ENCODE peak calls at places on chromosomes 6 and 20, in four cellular contexts. A is mammary epithelial cell, B is Peyer's patch, F is IMR-90. I is an unnamed sample.

GRCh38 chr6:24867104-24867703 is 68.5 kb upstream of the ARMH2 start:
- DNase-seq in B (no peak), A (no peak), F (no peak), I (no peak)

GRCh38 chr20:23826541-23827018 is at the start of gene CST2:
- DNase-seq in A (no peak), F (no peak), B (no peak), I (no peak)

GRCh38 chr6:35417979-35418661 is 34.0 kb upstream of the FANCE start:
- DNase-seq in F (no peak), B (peak), A (no peak), I (no peak)

GRCh38 chr6:39114395-39114706 is 635 bp downstream of the SAYSD1 start:
- DNase-seq in B (no peak), A (no peak), F (no peak), I (no peak)

GRCh38 chr6:87155920-87156600 is 695 bp downstream of the ZNF292 start:
- DNase-seq in B (peak), A (peak), F (peak), I (peak)

GRCh38 chr6:2876210-2877056 is 26.7 kb downstream of the SERPINB9 start:
- DNase-seq in B (peak), A (peak), F (peak), I (no peak)

GRCh38 chr6:132298344-132298949 is 102.8 kb downstream of the MOXD1 start:
- DNase-seq in B (peak), F (peak), A (peak), I (peak)

GRCh38 chr6:13432526-13433218 is 54.7 kb downstream of the GFOD1 start:
- DNase-seq in B (peak), A (no peak), F (no peak), I (no peak)

GRCh38 chr20:40654876-40655275 is 34.2 kb downstream of the MAFB start:
- DNase-seq in A (no peak), F (no peak), B (no peak), I (peak)

GRCh38 chr6:53090576-53090975 is 25.4 kb downstream of the FBXO9 start:
- DNase-seq in A (peak), B (no peak), F (peak), I (no peak)

GRCh38 chr6:81465859-81466258 is 286.6 kb downstream of the TENT5A start:
- DNase-seq in F (peak), B (no peak), A (peak), I (peak)

GRCh38 chr6:90123796-90124195 is 172.8 kb downstream of the BACH2 start:
- DNase-seq in A (no peak), F (peak), B (no peak), I (no peak)

GRCh38 chr6:89079611-89080213 is 839 bp upstream of the PNRC1 start:
- DNase-seq in A (peak), B (peak), F (peak), I (peak)

GRCh38 chr6:7052441-7052936 is 55.3 kb upstream of the RREB1 start:
- DNase-seq in F (peak), A (peak), B (peak), I (peak)

GRCh38 chr6:109961666-109962065 is 16.4 kb upstream of the GPR6 start:
- DNase-seq in B (no peak), F (no peak), A (peak), I (no peak)

GRCh38 chr20:61724376-61724775 is 341.3 kb downstream of the TAF4 start:
- DNase-seq in A (no peak), F (no peak), B (no peak), I (no peak)

GRCh38 chr6:21163110-21163837 is 430.3 kb upstream of the SOX4 start:
- DNase-seq in B (no peak), A (peak), F (peak), I (no peak)

GRCh38 chr6:40912158-40912946 is 126.7 kb downstream of the UNC5CL start:
- DNase-seq in F (no peak), B (peak), A (peak), I (peak)

GRCh38 chr6:44100088-44100550 is 27.1 kb downstream of the MRPL14 start:
- DNase-seq in B (no peak), F (peak), A (no peak), I (peak)

GRCh38 chr20:59047938-59048680 is 5.5 kb upstream of the PRELID3B start:
- DNase-seq in B (peak), F (peak), A (no peak), I (no peak)

GRCh38 chr6:39568896-39569295 is 156.3 kb downstream of the KIF6 start:
- DNase-seq in B (no peak), A (peak), F (peak), I (peak)

GRCh38 chr6:25582101-25582500 is 69.9 kb upstream of the SCGN start:
- DNase-seq in B (no peak), A (no peak), F (no peak), I (no peak)

DNA sequence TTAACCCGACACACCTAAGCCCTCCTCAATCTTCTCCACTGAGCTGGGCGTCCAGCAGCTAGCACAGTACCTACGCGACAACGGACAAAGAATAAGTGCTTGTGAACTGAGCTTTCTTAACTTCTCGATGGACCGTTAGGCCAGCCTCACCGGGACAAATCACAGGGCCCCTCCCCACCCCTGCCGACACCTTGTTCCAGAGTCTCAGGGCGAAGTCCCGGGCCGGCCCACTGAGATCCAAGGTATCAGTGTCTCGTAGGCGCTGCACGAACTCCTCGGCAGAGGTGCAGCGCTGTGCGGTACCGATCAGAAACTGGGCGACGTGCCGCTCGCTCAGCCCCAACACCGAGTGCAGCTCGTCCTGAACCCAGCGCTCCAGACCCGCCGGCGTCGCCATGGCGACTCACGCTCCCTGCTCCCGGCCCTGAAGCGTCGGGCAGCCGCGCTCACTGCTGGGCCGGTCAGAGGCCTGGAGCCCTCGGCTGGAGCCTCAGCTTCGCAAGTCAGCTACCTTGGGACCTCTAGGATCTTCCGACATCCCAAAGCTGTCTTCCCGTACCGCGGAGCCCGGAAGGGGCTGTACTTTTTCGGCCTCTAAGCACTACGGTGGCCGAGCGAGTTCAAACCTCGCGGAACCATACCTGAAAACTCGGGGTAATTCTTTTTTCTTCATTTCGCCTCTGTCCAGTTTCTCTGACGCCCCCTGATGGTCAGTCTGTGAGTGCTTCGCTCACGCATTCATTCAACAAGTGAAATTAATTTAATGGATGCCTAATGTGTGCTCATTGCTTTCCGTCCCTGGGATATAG is at the start of gene DHX16:
- DNase-seq in B (peak), A (peak), F (peak), I (peak)
- TF ChIP-seq CTCF in B (peak), A (peak), F (peak), I (peak)

GRCh38 chr6:46184114-46184513 is 13.3 kb upstream of the ENPP5 start:
- DNase-seq in A (peak), B (no peak), F (peak), I (no peak)
- H3K27ac ChIP-seq in A (no peak), B (no peak), F (no peak), I (no peak)

DNA sequence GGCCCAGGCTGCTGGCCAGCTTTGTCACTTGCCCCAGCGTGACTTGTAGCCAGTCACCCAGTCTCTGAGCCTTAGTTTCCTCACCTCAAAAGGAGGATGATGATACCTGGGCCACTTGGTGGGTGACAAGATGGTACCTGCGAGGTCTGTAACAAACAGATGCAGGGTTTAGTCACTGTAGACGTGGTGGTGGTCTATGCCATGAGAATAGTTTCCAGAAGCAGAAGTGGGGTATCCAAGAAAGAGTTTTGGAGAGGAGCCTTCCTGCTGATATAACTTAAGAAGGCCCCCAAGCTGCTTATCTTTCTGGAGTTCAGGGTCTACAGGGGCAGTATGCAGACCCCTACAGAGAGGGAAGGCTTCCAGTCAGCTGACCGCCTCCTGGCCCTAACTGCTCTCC is 3.1 kb upstream of the FOXF2 start:
- DNase-seq in A (no peak), F (no peak), B (no peak), I (no peak)
- TF ChIP-seq CTCF in A (no peak), F (no peak), B (no peak), I (no peak)

DNA sequence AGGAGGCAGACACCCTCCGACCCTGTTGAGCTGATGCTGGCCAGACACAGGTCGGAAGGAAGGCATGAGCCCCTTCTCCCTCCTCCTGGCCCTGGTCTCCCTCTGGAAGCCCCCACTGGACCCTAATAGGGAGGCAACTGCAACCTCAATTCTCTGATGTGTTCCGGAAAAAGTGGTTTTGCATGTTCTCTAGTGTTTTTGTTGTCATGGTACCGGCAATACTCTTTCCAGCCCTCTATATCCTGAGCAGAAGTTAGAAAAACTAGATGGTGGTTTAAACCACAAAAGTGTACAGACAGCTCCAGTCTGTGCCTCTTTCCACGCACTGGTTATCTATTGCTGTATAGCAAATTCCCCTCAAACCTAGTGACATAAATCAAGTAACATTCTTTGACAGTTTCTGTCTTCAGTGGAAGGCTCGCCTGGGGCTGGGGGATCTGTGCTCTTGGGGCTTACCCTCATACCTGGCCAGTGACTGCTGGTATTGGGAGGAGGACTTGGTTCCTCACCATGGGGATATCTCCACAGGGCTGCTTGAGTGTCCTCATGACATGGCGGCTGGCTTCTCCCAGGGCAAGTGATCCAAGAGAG is 37.0 kb downstream of the SYTL3 start:
- DNase-seq in B (no peak), A (no peak), F (no peak), I (no peak)
- H3K27ac ChIP-seq in B (peak), A (no peak), F (no peak), I (no peak)

GRCh38 chr6:135540207-135540877 is 42.8 kb upstream of the AHI1 start:
- DNase-seq in F (peak), B (no peak), A (no peak), I (peak)
- TF ChIP-seq CTCF in F (peak), B (no peak), A (no peak), I (peak)

DNA sequence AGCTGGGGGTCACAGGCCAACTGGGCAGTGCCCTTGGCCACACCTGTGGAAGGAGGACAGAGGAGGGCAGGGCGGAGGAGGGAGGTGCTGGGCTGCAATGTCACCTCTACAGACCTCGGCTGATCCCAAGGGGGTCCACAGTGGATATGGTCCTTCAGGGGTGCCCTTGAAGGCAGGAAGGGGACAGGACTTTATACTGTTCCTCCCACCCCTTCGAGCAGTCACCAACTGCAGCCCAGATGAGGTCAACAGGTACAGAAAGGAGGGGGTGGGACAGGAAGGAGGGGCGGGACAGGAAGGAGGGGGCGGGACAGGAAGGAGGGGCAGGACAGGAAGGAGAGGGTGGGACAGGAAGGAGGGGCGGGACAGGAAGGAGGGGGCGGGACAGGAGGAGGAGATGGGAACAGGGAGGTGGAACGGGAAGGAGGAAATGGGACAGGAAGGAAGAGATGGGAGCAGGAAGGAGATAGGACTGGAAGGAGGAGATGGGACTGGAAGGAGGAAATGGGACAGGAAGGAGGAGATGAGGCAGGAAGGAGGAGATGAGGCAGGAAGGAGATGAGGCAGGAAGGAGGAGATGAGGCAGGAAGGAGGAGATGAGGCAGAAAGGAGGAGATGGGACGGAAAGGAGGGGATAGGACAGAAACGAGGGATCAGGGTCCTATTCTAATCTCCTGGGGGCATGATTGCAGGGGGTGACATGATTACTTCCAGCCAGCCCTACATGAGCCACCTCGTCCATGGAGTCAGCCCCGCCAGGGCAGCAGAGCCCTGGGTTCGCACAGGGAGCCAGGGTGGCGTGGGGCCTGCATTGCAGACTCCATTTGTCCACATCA is 19.4 kb upstream of the MRGBP start:
- DNase-seq in A (peak), B (peak), F (peak), I (peak)
- H3K27ac ChIP-seq in A (no peak), B (peak), F (no peak), I (peak)